ENCODE peak calls at places on chromosomes 2 and 18, in ten cellular contexts. I is anterior cingulate cortex, V is occipital lobe, G is NCI-H774, C is neuronal stem cell, Q is NCI-H2171, U is amniotic stem cell, N is upper lobe of right lung, W is adrenal gland, X is MCF 10A. K is an unnamed sample.

GRCh38 chr2:112275887-112276773 is 733 bp downstream of the ZC3H6 start:
- DNase-seq in I (peak; percentile 82), V (peak; percentile 60), G (peak; percentile 85), C (peak; percentile 79), Q (peak; percentile 81), U (peak; percentile 66), N (peak; percentile 92), W (peak; percentile 91), X (peak; percentile 84), K (peak; percentile 77)

GRCh38 chr2:37855283-37856041 is 69.6 kb upstream of the RMDN2 start:
- DNase-seq in I (no peak), V (no peak), G (no peak), C (no peak), Q (no peak), U (no peak), N (peak; percentile 67), W (peak; percentile 42), X (no peak), K (no peak)

GRCh38 chr2:84946204-84947009 is 24.6 kb upstream of the KCMF1 start:
- DNase-seq in I (no peak), V (no peak), G (no peak), C (no peak), Q (no peak), U (peak; percentile 67), N (no peak), W (no peak), X (peak; percentile 85), K (no peak)

GRCh38 chr2:67389286-67389685 is 7.8 kb upstream of the ETAA1 start:
- DNase-seq in I (no peak), V (no peak), G (no peak), C (no peak), Q (no peak), U (no peak), N (no peak), W (no peak), X (no peak), K (no peak)

GRCh38 chr2:152505495-152505906 is 170.5 kb downstream of the FMNL2 start:
- DNase-seq in I (peak; percentile 33), V (no peak), G (no peak), C (no peak), Q (no peak), U (no peak), N (peak; percentile 73), W (peak; percentile 60), X (peak; percentile 77), K (no peak)

GRCh38 chr18:59921384-59921891 is 21.6 kb downstream of the PMAIP1 start:
- DNase-seq in I (no peak), V (no peak), G (no peak), C (no peak), Q (no peak), U (no peak), N (no peak), W (no peak), X (no peak), K (no peak)

GRCh38 chr18:39434223-39434622 is 1868.6 kb upstream of the CELF4 start:
- DNase-seq in I (no peak), V (no peak), G (no peak), C (no peak), Q (no peak), U (no peak), N (no peak), W (no peak), X (no peak), K (no peak)

GRCh38 chr2:196046123-196046917 is 22.3 kb downstream of the DNAH7 start:
- DNase-seq in I (no peak), V (no peak), G (no peak), C (no peak), Q (no peak), U (peak; percentile 15), N (no peak), W (no peak), X (no peak), K (no peak)

GRCh38 chr18:57084331-57085298 is 62.3 kb upstream of the BOD1L2 start:
- DNase-seq in I (no peak), V (no peak), G (no peak), C (no peak), Q (no peak), U (no peak), N (no peak), W (no peak), X (no peak), K (no peak)

GRCh38 chr2:206260427-206261012 is 13.9 kb upstream of the ZDBF2 start:
- DNase-seq in I (no peak), V (no peak), G (no peak), C (no peak), Q (no peak), U (no peak), N (no peak), W (no peak), X (peak; percentile 44), K (peak; percentile 9)

GRCh38 chr2:9107168-9108025 is 99.2 kb upstream of the ASAP2 start:
- DNase-seq in I (no peak), V (no peak), G (no peak), C (no peak), Q (no peak), U (no peak), N (peak; percentile 85), W (no peak), X (peak; percentile 50), K (no peak)

GRCh38 chr2:72750977-72751639 is 74.7 kb downstream of the EXOC6B start:
- DNase-seq in I (no peak), V (no peak), G (no peak), C (no peak), Q (no peak), U (no peak), N (no peak), W (no peak), X (no peak), K (no peak)

GRCh38 chr2:23349508-23349907 is 35.5 kb upstream of the KLHL29 start:
- DNase-seq in I (no peak), V (no peak), G (no peak), C (no peak), Q (no peak), U (no peak), N (no peak), W (no peak), X (no peak), K (no peak)

GRCh38 chr2:202034249-202035088 is 814 bp downstream of the FZD7 start:
- DNase-seq in I (no peak), V (no peak), G (no peak), C (no peak), Q (no peak), U (no peak), N (peak; percentile 76), W (no peak), X (peak; percentile 31), K (peak; percentile 35)

GRCh38 chr2:239401450-239402227 is 819 bp upstream of the HDAC4 start:
- DNase-seq in I (peak; percentile 94), V (peak; percentile 93), G (peak; percentile 94), C (peak; percentile 96), Q (peak; percentile 62), U (peak; percentile 69), N (peak; percentile 98), W (peak; percentile 94), X (peak; percentile 92), K (peak; percentile 92)

GRCh38 chr2:191703079-191703725 is 25.3 kb downstream of the NABP1 start:
- DNase-seq in I (no peak), V (no peak), G (peak; percentile 27), C (no peak), Q (no peak), U (no peak), N (peak; percentile 66), W (no peak), X (no peak), K (no peak)

GRCh38 chr2:437772-438393 is 150.0 kb upstream of the ALKAL2 start:
- DNase-seq in I (no peak), V (no peak), G (peak; percentile 6), C (no peak), Q (peak; percentile 96), U (no peak), N (no peak), W (no peak), X (peak; percentile 16), K (no peak)

GRCh38 chr2:105617631-105618350 is 126.9 kb upstream of the NCK2 start:
- DNase-seq in I (no peak), V (no peak), G (peak; percentile 82), C (no peak), Q (no peak), U (no peak), N (no peak), W (no peak), X (peak; percentile 59), K (no peak)

GRCh38 chr2:119678021-119678656 is 862 bp upstream of the TMEM177 start:
- DNase-seq in I (no peak), V (no peak), G (peak; percentile 87), C (no peak), Q (peak; percentile 95), U (no peak), N (no peak), W (no peak), X (no peak), K (no peak)

GRCh38 chr2:150477347-150477746 is 10.1 kb downstream of the RND3 start:
- DNase-seq in I (no peak), V (no peak), G (no peak), C (no peak), Q (no peak), U (no peak), N (no peak), W (no peak), X (peak; percentile 72), K (no peak)

GRCh38 chr2:204407209-204408070 is 137.8 kb upstream of the PARD3B start:
- DNase-seq in I (no peak), V (no peak), G (no peak), C (no peak), Q (no peak), U (no peak), N (no peak), W (no peak), X (peak; percentile 4), K (no peak)

GRCh38 chr2:23404426-23404825 is 19.4 kb downstream of the KLHL29 start:
- DNase-seq in I (no peak), V (no peak), G (peak; percentile 81), C (no peak), Q (peak; percentile 37), U (peak; percentile 61), N (no peak), W (no peak), X (peak; percentile 64), K (peak; percentile 44)

GRCh38 chr18:31702449-31702848 is 18.1 kb upstream of the B4GALT6 start:
- DNase-seq in I (no peak), V (no peak), G (no peak), C (no peak), Q (no peak), U (no peak), N (no peak), W (no peak), X (no peak), K (no peak)

GRCh38 chr2:66925128-66925527 is 472.0 kb upstream of the ETAA1 start:
- DNase-seq in I (no peak), V (no peak), G (no peak), C (no peak), Q (no peak), U (no peak), N (no peak), W (no peak), X (peak; percentile 51), K (no peak)

GRCh38 chr18:63319383-63320040 is at the start of gene BCL2:
- DNase-seq in I (peak; percentile 38), V (peak; percentile 46), G (peak; percentile 56), C (no peak), Q (peak; percentile 25), U (no peak), N (no peak), W (peak; percentile 19), X (peak; percentile 58), K (peak; percentile 37)

GRCh38 chr18:5964996-5965395 is 69.7 kb upstream of the TMEM200C start:
- DNase-seq in I (no peak), V (no peak), G (no peak), C (no peak), Q (no peak), U (no peak), N (no peak), W (no peak), X (no peak), K (no peak)

GRCh38 chr2:204973546-204974071 is 428.3 kb downstream of the PARD3B start:
- DNase-seq in I (no peak), V (no peak), G (no peak), C (no peak), Q (no peak), U (no peak), N (no peak), W (no peak), X (no peak), K (no peak)

GRCh38 chr2:233449071-233449901 is 95.0 kb downstream of the DGKD start:
- DNase-seq in I (peak; percentile 50), V (no peak), G (no peak), C (peak; percentile 47), Q (no peak), U (no peak), N (peak; percentile 67), W (no peak), X (peak; percentile 30), K (peak; percentile 76)

K was measured in endothelial cell.